ENCODE peak calls at places on chromosomes 2 and 18, in eight cellular contexts. One of them, this sample, is unnamed.
A peak's percentile ranks its signal among the peaks of the same experiment; 100 is the strongest.

GRCh38 chr18:23629444-23629946 is 33.2 kb downstream of the ANKRD29 start:
- DNase-seq in thyroid gland: peak; percentile 11
- DNase-seq in HepG2: peak; percentile 92
- DNase-seq in LNCaP clone FGC: peak; percentile 94
- DNase-seq in ascending aorta: no peak
- DNase-seq in body of pancreas: no peak
- DNase-seq in foreskin fibroblast: no peak
- DNase-seq in cardiac fibroblast: no peak
- DNase-seq in this sample: no peak

GRCh38 chr2:223056656-223057418 is 4.8 kb downstream of the KCNE4 start:
- DNase-seq in thyroid gland: no peak
- DNase-seq in HepG2: no peak
- DNase-seq in LNCaP clone FGC: no peak
- DNase-seq in ascending aorta: no peak
- DNase-seq in body of pancreas: no peak
- DNase-seq in foreskin fibroblast: no peak
- DNase-seq in cardiac fibroblast: peak; percentile 40
- DNase-seq in this sample: no peak

GRCh38 chr18:58348517-58348916 is 280.4 kb downstream of the ALPK2 start:
- DNase-seq in thyroid gland: no peak
- DNase-seq in HepG2: no peak
- DNase-seq in LNCaP clone FGC: no peak
- DNase-seq in ascending aorta: no peak
- DNase-seq in body of pancreas: no peak
- DNase-seq in foreskin fibroblast: no peak
- DNase-seq in cardiac fibroblast: no peak
- DNase-seq in this sample: no peak

GRCh38 chr2:136206613-136207012 is 88.7 kb upstream of the CXCR4 start:
- DNase-seq in thyroid gland: peak; percentile 77
- DNase-seq in HepG2: no peak
- DNase-seq in LNCaP clone FGC: no peak
- DNase-seq in ascending aorta: no peak
- DNase-seq in body of pancreas: no peak
- DNase-seq in foreskin fibroblast: no peak
- DNase-seq in cardiac fibroblast: no peak
- DNase-seq in this sample: no peak

GRCh38 chr2:172098650-172099471 is 3.8 kb downstream of the DLX2 start:
- DNase-seq in thyroid gland: peak; percentile 39
- DNase-seq in HepG2: peak; percentile 84
- DNase-seq in LNCaP clone FGC: no peak
- DNase-seq in ascending aorta: no peak
- DNase-seq in body of pancreas: peak; percentile 42
- DNase-seq in foreskin fibroblast: peak; percentile 89
- DNase-seq in cardiac fibroblast: peak; percentile 49
- DNase-seq in this sample: peak; percentile 77

GRCh38 chr2:23445450-23445868 is 60.5 kb downstream of the KLHL29 start:
- DNase-seq in thyroid gland: no peak
- DNase-seq in HepG2: no peak
- DNase-seq in LNCaP clone FGC: no peak
- DNase-seq in ascending aorta: no peak
- DNase-seq in body of pancreas: no peak
- DNase-seq in foreskin fibroblast: peak; percentile 83
- DNase-seq in cardiac fibroblast: peak; percentile 62
- DNase-seq in this sample: peak; percentile 89

GRCh38 chr2:88281302-88282217 is 111.4 kb downstream of the THNSL2 start:
- DNase-seq in thyroid gland: no peak
- DNase-seq in HepG2: no peak
- DNase-seq in LNCaP clone FGC: no peak
- DNase-seq in ascending aorta: no peak
- DNase-seq in body of pancreas: no peak
- DNase-seq in foreskin fibroblast: no peak
- DNase-seq in cardiac fibroblast: no peak
- DNase-seq in this sample: peak; percentile 19

GRCh38 chr18:63382843-63383242 is 15.8 kb upstream of the KDSR start:
- DNase-seq in thyroid gland: no peak
- DNase-seq in HepG2: no peak
- DNase-seq in LNCaP clone FGC: no peak
- DNase-seq in ascending aorta: no peak
- DNase-seq in body of pancreas: no peak
- DNase-seq in foreskin fibroblast: no peak
- DNase-seq in cardiac fibroblast: no peak
- DNase-seq in this sample: no peak

GRCh38 chr2:120246546-120247300 is 5.9 kb upstream of the RALB start:
- DNase-seq in thyroid gland: no peak
- DNase-seq in HepG2: no peak
- DNase-seq in LNCaP clone FGC: no peak
- DNase-seq in ascending aorta: no peak
- DNase-seq in body of pancreas: no peak
- DNase-seq in foreskin fibroblast: no peak
- DNase-seq in cardiac fibroblast: no peak
- DNase-seq in this sample: no peak

GRCh38 chr2:46547223-46548102 is 68.1 kb downstream of the TMEM247 start:
- DNase-seq in thyroid gland: no peak
- DNase-seq in HepG2: peak; percentile 91
- DNase-seq in LNCaP clone FGC: no peak
- DNase-seq in ascending aorta: no peak
- DNase-seq in body of pancreas: no peak
- DNase-seq in foreskin fibroblast: no peak
- DNase-seq in cardiac fibroblast: no peak
- DNase-seq in this sample: no peak

GRCh38 chr2:241808051-241808450 is 942 bp upstream of the NEU4 start:
- DNase-seq in thyroid gland: peak; percentile 71
- DNase-seq in HepG2: peak; percentile 67
- DNase-seq in LNCaP clone FGC: no peak
- DNase-seq in ascending aorta: no peak
- DNase-seq in body of pancreas: no peak
- DNase-seq in foreskin fibroblast: no peak
- DNase-seq in cardiac fibroblast: no peak
- DNase-seq in this sample: no peak

GRCh38 chr2:98637401-98638144 is 29.2 kb downstream of the UNC50 start:
- DNase-seq in thyroid gland: no peak
- DNase-seq in HepG2: no peak
- DNase-seq in LNCaP clone FGC: no peak
- DNase-seq in ascending aorta: no peak
- DNase-seq in body of pancreas: no peak
- DNase-seq in foreskin fibroblast: no peak
- DNase-seq in cardiac fibroblast: no peak
- DNase-seq in this sample: no peak

GRCh38 chr18:49459404-49460171 is 857 bp downstream of the DYM start:
- DNase-seq in thyroid gland: no peak
- DNase-seq in HepG2: no peak
- DNase-seq in LNCaP clone FGC: no peak
- DNase-seq in ascending aorta: no peak
- DNase-seq in body of pancreas: no peak
- DNase-seq in foreskin fibroblast: peak; percentile 56
- DNase-seq in cardiac fibroblast: peak; percentile 15
- DNase-seq in this sample: no peak

DNA sequence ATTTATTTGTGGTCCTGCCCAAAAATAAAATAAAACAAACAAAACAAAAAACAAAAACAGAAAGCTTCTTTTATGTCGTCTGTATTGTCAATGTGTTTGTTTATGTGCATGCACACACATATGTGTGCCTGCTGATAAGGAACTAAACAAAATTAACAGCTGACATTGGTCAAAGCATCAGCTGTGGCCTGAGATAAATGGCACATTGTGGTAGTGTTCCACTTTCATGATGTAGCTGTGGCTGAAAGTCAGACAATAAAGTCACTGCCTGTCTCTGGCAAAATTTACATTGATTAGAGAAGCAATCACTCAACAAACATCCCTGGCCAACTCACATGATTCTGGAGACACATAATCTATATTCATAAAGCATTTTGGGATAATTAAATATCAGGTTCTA is 203.4 kb upstream of the PIK3C3 start:
- DNase-seq in thyroid gland: no peak
- DNase-seq in HepG2: no peak
- DNase-seq in LNCaP clone FGC: no peak
- DNase-seq in ascending aorta: no peak
- DNase-seq in body of pancreas: no peak
- DNase-seq in foreskin fibroblast: no peak
- DNase-seq in cardiac fibroblast: no peak
- DNase-seq in this sample: no peak
- TF ChIP-seq CTCF in thyroid gland: no peak
- TF ChIP-seq CTCF in HepG2: no peak
- TF ChIP-seq CTCF in LNCaP clone FGC: no peak
- TF ChIP-seq CTCF in ascending aorta: no peak
- TF ChIP-seq CTCF in body of pancreas: no peak
- TF ChIP-seq CTCF in foreskin fibroblast: no peak
- TF ChIP-seq CTCF in cardiac fibroblast: no peak
- TF ChIP-seq CTCF in this sample: no peak

GRCh38 chr18:79630266-79631095 is 49.1 kb upstream of the CTDP1 start:
- DNase-seq in thyroid gland: no peak
- DNase-seq in HepG2: no peak
- DNase-seq in LNCaP clone FGC: no peak
- DNase-seq in ascending aorta: no peak
- DNase-seq in body of pancreas: no peak
- DNase-seq in foreskin fibroblast: peak; percentile 28
- DNase-seq in cardiac fibroblast: no peak
- DNase-seq in this sample: no peak

GRCh38 chr18:79629606-79630005 is 50.0 kb upstream of the CTDP1 start:
- DNase-seq in thyroid gland: no peak
- DNase-seq in HepG2: no peak
- DNase-seq in LNCaP clone FGC: no peak
- DNase-seq in ascending aorta: no peak
- DNase-seq in body of pancreas: no peak
- DNase-seq in foreskin fibroblast: no peak
- DNase-seq in cardiac fibroblast: no peak
- DNase-seq in this sample: no peak

GRCh38 chr18:79627750-79628294 is 51.8 kb upstream of the CTDP1 start:
- DNase-seq in thyroid gland: no peak
- DNase-seq in HepG2: no peak
- DNase-seq in LNCaP clone FGC: no peak
- DNase-seq in ascending aorta: no peak
- DNase-seq in body of pancreas: no peak
- DNase-seq in foreskin fibroblast: no peak
- DNase-seq in cardiac fibroblast: no peak
- DNase-seq in this sample: no peak

GRCh38 chr18:79628416-79629248 is 51.0 kb upstream of the CTDP1 start:
- DNase-seq in thyroid gland: no peak
- DNase-seq in HepG2: no peak
- DNase-seq in LNCaP clone FGC: no peak
- DNase-seq in ascending aorta: no peak
- DNase-seq in body of pancreas: no peak
- DNase-seq in foreskin fibroblast: no peak
- DNase-seq in cardiac fibroblast: no peak
- DNase-seq in this sample: no peak

GRCh38 chr18:79629249-79629558 is 50.4 kb upstream of the CTDP1 start:
- DNase-seq in thyroid gland: no peak
- DNase-seq in HepG2: no peak
- DNase-seq in LNCaP clone FGC: no peak
- DNase-seq in ascending aorta: no peak
- DNase-seq in body of pancreas: no peak
- DNase-seq in foreskin fibroblast: no peak
- DNase-seq in cardiac fibroblast: no peak
- DNase-seq in this sample: no peak
- TF ChIP-seq CTCF in thyroid gland: no peak
- TF ChIP-seq CTCF in HepG2: no peak
- TF ChIP-seq CTCF in LNCaP clone FGC: no peak
- TF ChIP-seq CTCF in ascending aorta: no peak
- TF ChIP-seq CTCF in body of pancreas: no peak
- TF ChIP-seq CTCF in foreskin fibroblast: no peak
- TF ChIP-seq CTCF in cardiac fibroblast: no peak
- TF ChIP-seq CTCF in this sample: no peak

DNA sequence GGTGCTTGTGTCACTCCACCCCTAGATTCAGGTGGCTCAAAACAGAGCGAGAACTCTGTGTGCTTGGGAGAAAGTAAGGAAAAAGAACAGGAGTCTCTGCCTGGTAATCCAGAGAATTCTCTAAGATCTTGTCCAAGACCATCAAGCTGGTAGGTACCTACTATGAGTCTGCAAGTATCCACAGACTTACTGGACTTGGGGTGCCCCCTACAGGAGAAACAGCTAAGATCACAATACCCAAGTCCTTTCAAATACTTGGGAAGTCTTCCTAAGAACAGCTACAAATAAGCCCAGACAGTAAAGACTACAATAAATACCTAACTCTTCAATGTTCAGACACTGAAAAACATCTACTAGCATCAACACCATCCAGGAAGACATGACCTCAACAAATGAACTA is 1143.6 kb upstream of the ACVR2A start:
- DNase-seq in thyroid gland: no peak
- DNase-seq in HepG2: no peak
- DNase-seq in LNCaP clone FGC: no peak
- DNase-seq in ascending aorta: no peak
- DNase-seq in body of pancreas: no peak
- DNase-seq in foreskin fibroblast: peak; percentile 5
- DNase-seq in cardiac fibroblast: no peak
- DNase-seq in this sample: peak; percentile 28
- TF ChIP-seq CTCF in thyroid gland: no peak
- TF ChIP-seq CTCF in HepG2: no peak
- TF ChIP-seq CTCF in LNCaP clone FGC: peak; percentile 1
- TF ChIP-seq CTCF in ascending aorta: no peak
- TF ChIP-seq CTCF in body of pancreas: no peak
- TF ChIP-seq CTCF in foreskin fibroblast: no peak
- TF ChIP-seq CTCF in cardiac fibroblast: no peak
- TF ChIP-seq CTCF in this sample: peak; percentile 13

GRCh38 chr2:156541706-156542105 is 105.5 kb downstream of the GPD2 start:
- DNase-seq in thyroid gland: no peak
- DNase-seq in HepG2: no peak
- DNase-seq in LNCaP clone FGC: no peak
- DNase-seq in ascending aorta: no peak
- DNase-seq in body of pancreas: no peak
- DNase-seq in foreskin fibroblast: no peak
- DNase-seq in cardiac fibroblast: no peak
- DNase-seq in this sample: no peak

GRCh38 chr2:156538083-156538504 is 101.9 kb downstream of the GPD2 start:
- DNase-seq in thyroid gland: no peak
- DNase-seq in HepG2: no peak
- DNase-seq in LNCaP clone FGC: no peak
- DNase-seq in ascending aorta: no peak
- DNase-seq in body of pancreas: no peak
- DNase-seq in foreskin fibroblast: peak; percentile 30
- DNase-seq in cardiac fibroblast: no peak
- DNase-seq in this sample: no peak

GRCh38 chr2:156539086-156539485 is 102.9 kb downstream of the GPD2 start:
- DNase-seq in thyroid gland: no peak
- DNase-seq in HepG2: no peak
- DNase-seq in LNCaP clone FGC: no peak
- DNase-seq in ascending aorta: no peak
- DNase-seq in body of pancreas: no peak
- DNase-seq in foreskin fibroblast: no peak
- DNase-seq in cardiac fibroblast: no peak
- DNase-seq in this sample: no peak

GRCh38 chr2:156541229-156541628 is 105.0 kb downstream of the GPD2 start:
- DNase-seq in thyroid gland: no peak
- DNase-seq in HepG2: no peak
- DNase-seq in LNCaP clone FGC: no peak
- DNase-seq in ascending aorta: no peak
- DNase-seq in body of pancreas: no peak
- DNase-seq in foreskin fibroblast: no peak
- DNase-seq in cardiac fibroblast: no peak
- DNase-seq in this sample: no peak

DNA sequence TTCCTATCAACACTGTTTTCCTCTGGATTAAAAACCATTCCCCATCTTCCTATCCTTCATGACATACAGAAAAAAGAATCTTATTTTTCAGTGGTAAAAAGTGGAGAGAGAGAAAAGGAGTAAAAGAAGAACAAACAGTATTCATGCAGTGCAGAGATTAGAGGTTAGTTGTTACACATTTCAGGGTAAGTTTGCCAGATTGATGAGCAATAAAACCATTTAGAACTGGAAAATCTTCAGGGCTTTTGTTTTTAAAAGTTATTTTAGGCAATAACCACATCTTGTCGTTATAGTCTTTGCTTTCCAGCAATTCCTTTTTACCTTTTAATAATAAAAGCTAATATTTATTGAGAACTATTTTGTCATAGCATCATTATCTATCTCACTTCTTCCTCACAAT is 104.5 kb downstream of the GPD2 start:
- DNase-seq in thyroid gland: no peak
- DNase-seq in HepG2: no peak
- DNase-seq in LNCaP clone FGC: no peak
- DNase-seq in ascending aorta: no peak
- DNase-seq in body of pancreas: no peak
- DNase-seq in foreskin fibroblast: no peak
- DNase-seq in cardiac fibroblast: no peak
- DNase-seq in this sample: no peak
- TF ChIP-seq CTCF in thyroid gland: no peak
- TF ChIP-seq CTCF in HepG2: no peak
- TF ChIP-seq CTCF in LNCaP clone FGC: no peak
- TF ChIP-seq CTCF in ascending aorta: no peak
- TF ChIP-seq CTCF in body of pancreas: no peak
- TF ChIP-seq CTCF in foreskin fibroblast: no peak
- TF ChIP-seq CTCF in cardiac fibroblast: no peak
- TF ChIP-seq CTCF in this sample: no peak